ENCODE peak calls at places on chromosomes 1 and 21, in nine cellular contexts. X is fibroblast of lung; Y is HTR-8/SVneo; D is H7; L is smooth muscle cell of the brain vasculature; R is activated CD4-positive, CD25-positive, alpha-beta regulatory T cell; P is astrocyte of the spinal cord; C is neural crest cell; F is lower lobe of right lung. A is an unnamed sample.

GRCh38 chr1:51048670-51049069 is 53.4 kb upstream of the C1orf185 start:
- DNase-seq in C (no peak), D (no peak), X (no peak), Y (no peak), R (no peak), L (no peak), F (no peak), P (no peak), A (no peak)

GRCh38 chr21:31479714-31480113 is 135.7 kb upstream of the TIAM1 start:
- DNase-seq in L (no peak), X (no peak), Y (no peak), F (no peak), D (no peak), P (no peak), R (no peak), C (no peak), A (no peak)

GRCh38 chr1:212979340-212980122 is 29.2 kb downstream of the VASH2 start:
- DNase-seq in D (no peak), L (no peak), R (no peak), F (no peak), X (no peak), Y (no peak), C (no peak), P (no peak), A (no peak)

GRCh38 chr1:66058558-66058957 is 265.9 kb downstream of the PDE4B start:
- DNase-seq in X (no peak), F (no peak), D (no peak), R (no peak), P (no peak), L (no peak), C (no peak), Y (no peak), A (no peak)

GRCh38 chr1:112144738-112145426 is 155.4 kb upstream of the KCND3 start:
- DNase-seq in R (no peak), C (no peak), X (no peak), F (no peak), P (no peak), D (no peak), L (no peak), Y (no peak), A (no peak)

GRCh38 chr1:117820694-117821381 is 108.6 kb downstream of the GDAP2 start:
- DNase-seq in P (no peak), Y (no peak), L (no peak), D (no peak), X (peak), C (no peak), R (no peak), F (no peak), A (no peak)

GRCh38 chr1:109107785-109108184 is 6.1 kb upstream of the ELAPOR1 start:
- DNase-seq in X (no peak), Y (no peak), P (no peak), F (no peak), R (no peak), L (no peak), C (no peak), D (no peak), A (no peak)

GRCh38 chr1:205392650-205393049 is 29.2 kb downstream of the LEMD1 start:
- DNase-seq in F (no peak), C (no peak), X (no peak), L (no peak), R (no peak), Y (no peak), D (no peak), P (no peak), A (no peak)

GRCh38 chr1:220789532-220790147 is 2.9 kb downstream of the MTARC1 start:
- DNase-seq in C (no peak), X (no peak), L (no peak), R (no peak), P (no peak), Y (no peak), F (no peak), D (no peak), A (no peak)

GRCh38 chr1:51679435-51679834 is 62.5 kb downstream of the OSBPL9 start:
- DNase-seq in R (no peak), P (no peak), X (peak), D (no peak), C (no peak), Y (no peak), L (no peak), F (no peak), A (no peak)

GRCh38 chr1:11952455-11953109 is 18.1 kb downstream of the PLOD1 start:
- DNase-seq in D (no peak), X (no peak), F (no peak), L (no peak), C (no peak), P (no peak), R (no peak), Y (no peak), A (no peak)

GRCh38 chr1:21911205-21912001 is 25.7 kb downstream of the HSPG2 start:
- DNase-seq in Y (no peak), C (peak), P (no peak), X (peak), L (no peak), F (no peak), R (no peak), D (peak), A (no peak)

GRCh38 chr1:156371553-156372264 is 2.7 kb downstream of the RHBG start:
- DNase-seq in L (no peak), R (no peak), D (no peak), C (no peak), X (peak), F (peak), P (no peak), Y (no peak), A (no peak)

GRCh38 chr1:112058815-112059450 is 69.5 kb upstream of the KCND3 start:
- DNase-seq in C (no peak), Y (no peak), D (peak), R (no peak), L (no peak), X (no peak), F (no peak), P (no peak), A (no peak)

GRCh38 chr1:231442735-231443134 is 20.6 kb upstream of the EGLN1 start:
- DNase-seq in D (no peak), C (no peak), L (no peak), F (no peak), R (no peak), P (no peak), X (peak), Y (no peak), A (no peak)

GRCh38 chr1:96515925-96516324 is 205.7 kb upstream of the PTBP2 start:
- DNase-seq in L (no peak), X (no peak), Y (no peak), C (no peak), D (no peak), P (no peak), F (no peak), R (no peak), A (no peak)

GRCh38 chr21:18548249-18548648 is 144.7 kb upstream of the TMPRSS15 start:
- DNase-seq in L (no peak), D (no peak), P (no peak), C (no peak), X (no peak), F (no peak), Y (no peak), R (no peak), A (no peak)

GRCh38 chr1:192544983-192545393 is 30.6 kb upstream of the RGS1 start:
- DNase-seq in X (peak), L (no peak), P (peak), Y (no peak), F (no peak), C (no peak), R (no peak), D (no peak), A (no peak)

GRCh38 chr21:35811115-35811806 is 249.1 kb downstream of the SETD4 start:
- DNase-seq in P (no peak), X (no peak), C (no peak), D (peak), R (no peak), L (no peak), Y (no peak), F (no peak), A (no peak)

GRCh38 chr1:29931477-29932175 is 695.3 kb downstream of the PTPRU start:
- DNase-seq in C (no peak), Y (no peak), L (no peak), R (no peak), P (no peak), F (no peak), D (peak), X (no peak), A (no peak)

GRCh38 chr1:226872455-226872854 is 2.0 kb downstream of the PSEN2 start:
- DNase-seq in Y (no peak), P (peak), F (no peak), L (peak), C (no peak), X (no peak), D (no peak), R (no peak), A (peak)

GRCh38 chr1:186139706-186140105 is 235.3 kb downstream of the TPR start:
- DNase-seq in Y (no peak), D (no peak), R (no peak), P (peak), L (no peak), X (peak), F (no peak), C (no peak), A (no peak)

GRCh38 chr1:24300971-24301370 is 18.2 kb upstream of the GRHL3 start:
- DNase-seq in P (no peak), D (no peak), X (no peak), F (peak), R (no peak), C (no peak), Y (no peak), L (no peak), A (no peak)

GRCh38 chr1:81920245-81920740 is 119.6 kb downstream of the ADGRL2 start:
- DNase-seq in P (peak), Y (peak), X (peak), R (no peak), C (peak), L (peak), D (peak), F (no peak), A (no peak)

GRCh38 chr1:1149416-1149815 is 24.3 kb upstream of the TTLL10 start:
- DNase-seq in C (no peak), L (no peak), R (no peak), X (no peak), D (no peak), F (no peak), P (no peak), Y (no peak), A (no peak)

GRCh38 chr1:6602669-6603423 is at the start of gene KLHL21:
- DNase-seq in P (peak), C (peak), F (peak), L (no peak), D (peak), R (peak), X (peak), Y (peak), A (peak)

GRCh38 chr1:13725714-13726175 is 25.8 kb downstream of the PRDM2 start:
- DNase-seq in P (peak), L (peak), Y (peak), R (peak), C (no peak), D (peak), X (peak), F (no peak), A (no peak)

GRCh38 chr1:68675336-68675735 is 178.5 kb upstream of the DEPDC1 start:
- DNase-seq in X (peak), L (no peak), D (no peak), C (no peak), R (no peak), F (no peak), Y (no peak), P (peak), A (no peak)

A was measured in pancreas.